ENCODE peak calls at places on chromosomes 16 and 17, in eight cellular contexts. One of them, this sample, is unnamed.

GRCh38 chr16:89444151-89444723 is 46.1 kb downstream of the ANKRD11 start:
- DNase-seq in stimulated activated CD4-positive, alpha-beta T cell treated with anti-CD3 and anti-CD28 coated beads, Interleukin-1b, Interleukin-23, amount 100 ng/mL, for 24 hours: no peak
- DNase-seq in left cardiac atrium: no peak
- DNase-seq in AG04450: no peak
- DNase-seq in hepatic stellate cell: no peak
- DNase-seq in naive thymus-derived CD8-positive, alpha-beta T cell: no peak
- DNase-seq in EL: no peak
- DNase-seq in astrocyte of the cerebellum: no peak
- DNase-seq in this sample: no peak

GRCh38 chr17:55726440-55726839 is 3.8 kb upstream of the TMEM100 start:
- DNase-seq in hepatic stellate cell: peak; percentile 49
- DNase-seq in naive thymus-derived CD8-positive, alpha-beta T cell: no peak
- DNase-seq in astrocyte of the cerebellum: peak; percentile 91
- DNase-seq in EL: peak; percentile 92
- DNase-seq in left cardiac atrium: peak; percentile 83
- DNase-seq in stimulated activated CD4-positive, alpha-beta T cell treated with anti-CD3 and anti-CD28 coated beads, Interleukin-1b, Interleukin-23, amount 100 ng/mL, for 24 hours: no peak
- DNase-seq in AG04450: peak; percentile 80
- DNase-seq in this sample: no peak

GRCh38 chr17:21173543-21173942 is 40.4 kb downstream of the TMEM11 start:
- DNase-seq in naive thymus-derived CD8-positive, alpha-beta T cell: no peak
- DNase-seq in hepatic stellate cell: no peak
- DNase-seq in astrocyte of the cerebellum: no peak
- DNase-seq in AG04450: no peak
- DNase-seq in EL: no peak
- DNase-seq in left cardiac atrium: no peak
- DNase-seq in stimulated activated CD4-positive, alpha-beta T cell treated with anti-CD3 and anti-CD28 coated beads, Interleukin-1b, Interleukin-23, amount 100 ng/mL, for 24 hours: no peak
- DNase-seq in this sample: no peak

GRCh38 chr17:64448665-64449512 is at the start of gene MILR1:
- DNase-seq in hepatic stellate cell: no peak
- DNase-seq in stimulated activated CD4-positive, alpha-beta T cell treated with anti-CD3 and anti-CD28 coated beads, Interleukin-1b, Interleukin-23, amount 100 ng/mL, for 24 hours: no peak
- DNase-seq in naive thymus-derived CD8-positive, alpha-beta T cell: no peak
- DNase-seq in AG04450: peak; percentile 59
- DNase-seq in astrocyte of the cerebellum: peak; percentile 88
- DNase-seq in left cardiac atrium: no peak
- DNase-seq in EL: peak; percentile 83
- DNase-seq in this sample: peak; percentile 7

GRCh38 chr16:80056334-80056733 is 455.8 kb upstream of the MAF start:
- DNase-seq in naive thymus-derived CD8-positive, alpha-beta T cell: no peak
- DNase-seq in stimulated activated CD4-positive, alpha-beta T cell treated with anti-CD3 and anti-CD28 coated beads, Interleukin-1b, Interleukin-23, amount 100 ng/mL, for 24 hours: no peak
- DNase-seq in EL: peak; percentile 20
- DNase-seq in astrocyte of the cerebellum: no peak
- DNase-seq in AG04450: no peak
- DNase-seq in hepatic stellate cell: no peak
- DNase-seq in left cardiac atrium: peak; percentile 20
- DNase-seq in this sample: no peak

GRCh38 chr16:15557258-15557657 is 85.7 kb downstream of the MARF1 start:
- DNase-seq in left cardiac atrium: no peak
- DNase-seq in astrocyte of the cerebellum: no peak
- DNase-seq in AG04450: no peak
- DNase-seq in hepatic stellate cell: no peak
- DNase-seq in stimulated activated CD4-positive, alpha-beta T cell treated with anti-CD3 and anti-CD28 coated beads, Interleukin-1b, Interleukin-23, amount 100 ng/mL, for 24 hours: no peak
- DNase-seq in naive thymus-derived CD8-positive, alpha-beta T cell: no peak
- DNase-seq in EL: no peak
- DNase-seq in this sample: no peak

GRCh38 chr17:34235389-34236028 is 19.6 kb upstream of the CCL2 start:
- DNase-seq in hepatic stellate cell: no peak
- DNase-seq in astrocyte of the cerebellum: no peak
- DNase-seq in naive thymus-derived CD8-positive, alpha-beta T cell: no peak
- DNase-seq in left cardiac atrium: peak; percentile 80
- DNase-seq in AG04450: no peak
- DNase-seq in EL: peak; percentile 65
- DNase-seq in stimulated activated CD4-positive, alpha-beta T cell treated with anti-CD3 and anti-CD28 coated beads, Interleukin-1b, Interleukin-23, amount 100 ng/mL, for 24 hours: no peak
- DNase-seq in this sample: no peak

GRCh38 chr17:66632716-66633115 is 202.2 kb upstream of the CACNG5 start:
- DNase-seq in left cardiac atrium: no peak
- DNase-seq in AG04450: no peak
- DNase-seq in astrocyte of the cerebellum: no peak
- DNase-seq in hepatic stellate cell: no peak
- DNase-seq in naive thymus-derived CD8-positive, alpha-beta T cell: no peak
- DNase-seq in stimulated activated CD4-positive, alpha-beta T cell treated with anti-CD3 and anti-CD28 coated beads, Interleukin-1b, Interleukin-23, amount 100 ng/mL, for 24 hours: no peak
- DNase-seq in EL: no peak
- DNase-seq in this sample: no peak

GRCh38 chr16:2016407-2016922 is 3.1 kb upstream of the NPW start:
- DNase-seq in hepatic stellate cell: no peak
- DNase-seq in astrocyte of the cerebellum: no peak
- DNase-seq in left cardiac atrium: peak; percentile 24
- DNase-seq in AG04450: no peak
- DNase-seq in EL: no peak
- DNase-seq in naive thymus-derived CD8-positive, alpha-beta T cell: no peak
- DNase-seq in stimulated activated CD4-positive, alpha-beta T cell treated with anti-CD3 and anti-CD28 coated beads, Interleukin-1b, Interleukin-23, amount 100 ng/mL, for 24 hours: no peak
- DNase-seq in this sample: no peak

GRCh38 chr17:53571342-53571741 is 251.4 kb upstream of the KIF2B start:
- DNase-seq in naive thymus-derived CD8-positive, alpha-beta T cell: no peak
- DNase-seq in astrocyte of the cerebellum: no peak
- DNase-seq in hepatic stellate cell: no peak
- DNase-seq in left cardiac atrium: no peak
- DNase-seq in EL: peak; percentile 17
- DNase-seq in stimulated activated CD4-positive, alpha-beta T cell treated with anti-CD3 and anti-CD28 coated beads, Interleukin-1b, Interleukin-23, amount 100 ng/mL, for 24 hours: no peak
- DNase-seq in AG04450: no peak
- DNase-seq in this sample: no peak

GRCh38 chr16:2239231-2239675 is 3.0 kb downstream of the DNASE1L2 start:
- DNase-seq in EL: no peak
- DNase-seq in hepatic stellate cell: no peak
- DNase-seq in AG04450: no peak
- DNase-seq in naive thymus-derived CD8-positive, alpha-beta T cell: no peak
- DNase-seq in left cardiac atrium: no peak
- DNase-seq in stimulated activated CD4-positive, alpha-beta T cell treated with anti-CD3 and anti-CD28 coated beads, Interleukin-1b, Interleukin-23, amount 100 ng/mL, for 24 hours: no peak
- DNase-seq in astrocyte of the cerebellum: no peak
- DNase-seq in this sample: no peak

GRCh38 chr17:44324092-44324570 is 492 bp downstream of the SLC25A39 start:
- DNase-seq in stimulated activated CD4-positive, alpha-beta T cell treated with anti-CD3 and anti-CD28 coated beads, Interleukin-1b, Interleukin-23, amount 100 ng/mL, for 24 hours: no peak
- DNase-seq in AG04450: no peak
- DNase-seq in EL: peak; percentile 30
- DNase-seq in left cardiac atrium: no peak
- DNase-seq in astrocyte of the cerebellum: no peak
- DNase-seq in hepatic stellate cell: no peak
- DNase-seq in naive thymus-derived CD8-positive, alpha-beta T cell: no peak
- DNase-seq in this sample: no peak

GRCh38 chr17:47423406-47424295 is 99.9 kb downstream of the EFCAB13 start:
- DNase-seq in astrocyte of the cerebellum: no peak
- DNase-seq in stimulated activated CD4-positive, alpha-beta T cell treated with anti-CD3 and anti-CD28 coated beads, Interleukin-1b, Interleukin-23, amount 100 ng/mL, for 24 hours: no peak
- DNase-seq in hepatic stellate cell: peak; percentile 10
- DNase-seq in AG04450: no peak
- DNase-seq in EL: peak; percentile 14
- DNase-seq in left cardiac atrium: peak; percentile 23
- DNase-seq in naive thymus-derived CD8-positive, alpha-beta T cell: no peak
- DNase-seq in this sample: no peak

GRCh38 chr16:20303012-20303411 is 24.3 kb downstream of the GP2 start:
- DNase-seq in astrocyte of the cerebellum: no peak
- DNase-seq in stimulated activated CD4-positive, alpha-beta T cell treated with anti-CD3 and anti-CD28 coated beads, Interleukin-1b, Interleukin-23, amount 100 ng/mL, for 24 hours: no peak
- DNase-seq in AG04450: no peak
- DNase-seq in hepatic stellate cell: no peak
- DNase-seq in left cardiac atrium: no peak
- DNase-seq in EL: no peak
- DNase-seq in naive thymus-derived CD8-positive, alpha-beta T cell: no peak
- DNase-seq in this sample: no peak

This sample was measured in midbrain.